ENCODE peak calls at places on chromosomes 12 and 14, in eight cellular contexts. Q, D, E, H, Y, R, U and C are unnamed samples.

GRCh38 chr12:12704593-12705230 is 8.7 kb upstream of the GPR19 start:
- DNase-seq in H (peak; percentile 46), Y (peak; percentile 95), E (peak; percentile 96), U (peak; percentile 68), D (peak; percentile 65), Q (no peak), R (peak; percentile 89), C (no peak)

GRCh38 chr12:94714378-94714777 is 64.0 kb upstream of the TMCC3 start:
- DNase-seq in D (no peak), R (peak; percentile 84), Q (no peak), U (no peak), E (peak; percentile 58), Y (peak; percentile 34), H (peak; percentile 85), C (no peak)

GRCh38 chr12:39095636-39096330 is 190.4 kb upstream of the CPNE8 start:
- DNase-seq in H (no peak), Y (no peak), U (no peak), D (no peak), R (no peak), E (no peak), Q (no peak), C (no peak)

GRCh38 chr12:20194171-20194570 is 174.2 kb upstream of the PDE3A start:
- DNase-seq in E (peak; percentile 11), Q (no peak), R (no peak), D (no peak), H (no peak), U (no peak), Y (peak; percentile 17), C (no peak)

GRCh38 chr12:93946542-93947150 is 201.7 kb upstream of the PLXNC1 start:
- DNase-seq in U (no peak), D (no peak), R (peak; percentile 57), E (peak; percentile 28), Y (peak; percentile 56), Q (no peak), H (no peak), C (no peak)

GRCh38 chr12:78157199-78157598 is 326.5 kb downstream of the NAV3 start:
- DNase-seq in E (no peak), Y (no peak), Q (no peak), R (no peak), D (no peak), H (no peak), U (no peak), C (no peak)

GRCh38 chr12:46990211-46990610 is 89.2 kb upstream of the PCED1B start:
- DNase-seq in Y (no peak), D (no peak), Q (no peak), E (no peak), R (no peak), H (no peak), U (no peak), C (no peak)

GRCh38 chr12:51913071-51914033 is 6.0 kb downstream of the ACVRL1 start:
- DNase-seq in Q (no peak), R (no peak), E (no peak), U (no peak), D (no peak), Y (no peak), H (no peak), C (no peak)

GRCh38 chr14:93034671-93034994 is 81.1 kb downstream of the ITPK1 start:
- DNase-seq in H (no peak), Q (no peak), E (no peak), Y (no peak), R (no peak), D (no peak), U (no peak), C (no peak)

GRCh38 chr14:74395094-74395493 is 30.9 kb downstream of the SYNDIG1L start:
- DNase-seq in R (no peak), E (no peak), U (no peak), H (no peak), Q (no peak), D (no peak), Y (no peak), C (no peak)

GRCh38 chr14:74389980-74390379 is 36.0 kb downstream of the SYNDIG1L start:
- DNase-seq in R (no peak), E (no peak), H (no peak), U (no peak), Q (no peak), D (no peak), Y (no peak), C (no peak)

GRCh38 chr14:74391479-74391878 is 34.5 kb downstream of the SYNDIG1L start:
- DNase-seq in Y (no peak), D (no peak), E (no peak), R (no peak), Q (peak; percentile 2), H (no peak), U (no peak), C (no peak)

GRCh38 chr14:74394549-74394948 is 31.5 kb downstream of the SYNDIG1L start:
- DNase-seq in Y (no peak), D (no peak), U (no peak), R (no peak), Q (no peak), E (no peak), H (no peak), C (no peak)

GRCh38 chr14:74392616-74393570 is 33.1 kb downstream of the SYNDIG1L start:
- DNase-seq in Y (no peak), R (no peak), U (no peak), E (no peak), D (peak; percentile 45), Q (no peak), H (no peak), C (no peak)
- H3K36me3 ChIP-seq in Y (no peaks in the 10 kb centered on the region), R (no peaks in the 10 kb centered on the region), U (no peaks in the 10 kb centered on the region), E (no peaks in the 10 kb centered on the region), D (no peaks in the 10 kb centered on the region), Q (no peaks in the 10 kb centered on the region), H (no peaks in the 10 kb centered on the region), C (no peaks in the 10 kb centered on the region)

GRCh38 chr12:118749656-118750055 is 231.7 kb upstream of the SRRM4 start:
- DNase-seq in Q (no peak), R (no peak), E (no peak), D (no peak), Y (no peak), H (no peak), U (no peak), C (no peak)

GRCh38 chr12:118748478-118749380 is 232.6 kb upstream of the SRRM4 start:
- DNase-seq in D (no peak), Q (no peak), U (no peak), E (no peak), H (no peak), Y (no peak), R (no peak), C (no peak)

GRCh38 chr12:118747771-118748170 is 233.6 kb upstream of the SRRM4 start:
- DNase-seq in R (no peak), E (no peak), Q (no peak), D (no peak), Y (no peak), H (no peak), U (no peak), C (no peak)

GRCh38 chr12:118746176-118746575 is 235.2 kb upstream of the SRRM4 start:
- DNase-seq in Y (no peak), R (no peak), U (no peak), Q (no peak), E (no peak), H (no peak), D (no peak), C (no peak)

GRCh38 chr12:118746960-118747359 is 234.4 kb upstream of the SRRM4 start:
- DNase-seq in U (no peak), E (no peak), Q (no peak), H (no peak), R (no peak), D (no peak), Y (no peak), C (no peak)
- H3K27ac ChIP-seq in U (no peak overlapping the region), E (no peak overlapping the region), Q (no peak overlapping the region), H (no peak overlapping the region), R (no peak overlapping the region), D (no peak overlapping the region), Y (no peak overlapping the region), C (no peak overlapping the region)

GRCh38 chr14:64407329-64407728 is 19.2 kb downstream of the MTHFD1 start:
- DNase-seq in Y (no peak), U (no peak), H (no peak), Q (no peak), E (no peak), D (no peak), R (no peak), C (no peak)

GRCh38 chr14:64412237-64412636 is 24.1 kb downstream of the MTHFD1 start:
- DNase-seq in Q (no peak), D (no peak), U (no peak), Y (no peak), R (no peak), E (no peak), H (no peak), C (no peak)

GRCh38 chr14:64410084-64410774 is 22.1 kb downstream of the MTHFD1 start:
- DNase-seq in U (no peak), E (peak; percentile 42), Y (peak; percentile 35), H (no peak), Q (no peak), D (peak; percentile 85), R (peak; percentile 21), C (no peak)

GRCh38 chr14:64409509-64409908 is 21.4 kb downstream of the MTHFD1 start:
- DNase-seq in U (no peak), D (no peak), E (no peak), R (no peak), Q (no peak), Y (no peak), H (no peak), C (no peak)

DNA sequence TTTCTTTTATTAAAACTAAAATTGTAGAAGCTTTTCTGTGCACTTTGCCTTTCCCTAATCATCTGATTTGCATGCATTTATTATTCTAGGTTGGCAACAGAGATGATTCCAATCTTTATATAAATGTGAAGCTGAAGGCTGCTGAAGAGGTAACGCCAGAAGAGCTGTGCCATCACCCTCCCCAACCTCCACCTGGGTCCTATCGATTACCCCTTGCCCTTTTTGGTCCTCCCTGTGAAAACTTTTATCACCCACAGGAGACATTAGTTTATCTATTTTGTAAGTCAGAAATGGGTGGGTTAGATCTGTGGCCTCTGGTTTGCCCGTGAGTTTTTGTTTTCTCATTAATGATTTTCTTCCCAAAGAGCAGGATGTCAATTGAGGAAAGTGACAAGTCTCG is 22.8 kb downstream of the MTHFD1 start:
- DNase-seq in D (no peak), H (no peak), R (no peak), Q (no peak), U (no peak), E (no peak), Y (no peak), C (no peak)
- H3K36me3 ChIP-seq in D (peaks cover 6% of the 10 kb centered on the region), H (no peaks in the 10 kb centered on the region), R (peaks cover 40% of the 10 kb centered on the region), Q (peaks cover 30% of the 10 kb centered on the region), U (peaks cover 49% of the 10 kb centered on the region), E (peaks cover 3% of the 10 kb centered on the region), Y (peaks cover 9% of the 10 kb centered on the region), C (peaks cover 29% of the 10 kb centered on the region)

GRCh38 chr12:115449526-115449925 is 765.6 kb upstream of the TBX3 start:
- DNase-seq in Y (no peak), D (no peak), R (no peak), E (no peak), U (no peak), Q (no peak), H (no peak), C (no peak)
- H3K27ac ChIP-seq in Y (no peak overlapping the region), D (no peak overlapping the region), R (no peak overlapping the region), E (no peak overlapping the region), U (no peak overlapping the region), Q (no peak overlapping the region), H (no peak overlapping the region), C (no peak overlapping the region)